ENCODE peak calls at places on chromosomes 13 and 19, in ten cellular contexts. One of them, this sample, is unnamed.

GRCh38 chr13:40334616-40335015 is 331.8 kb downstream of the FOXO1 start:
- DNase-seq in adrenal gland: no peak
- DNase-seq in body of pancreas: no peak
- DNase-seq in upper lobe of left lung: no peak
- DNase-seq in ovary: no peak
- DNase-seq in sigmoid colon: no peak
- DNase-seq in Peyer's patch: no peak
- DNase-seq in NB4: no peak
- DNase-seq in H54: no peak
- DNase-seq in uterus: no peak
- DNase-seq in this sample: no peak

GRCh38 chr13:23673354-23673753 is 103.1 kb downstream of the TNFRSF19 start:
- DNase-seq in adrenal gland: no peak
- DNase-seq in upper lobe of left lung: no peak
- DNase-seq in Peyer's patch: no peak
- DNase-seq in ovary: no peak
- DNase-seq in H54: no peak
- DNase-seq in sigmoid colon: no peak
- DNase-seq in body of pancreas: no peak
- DNase-seq in NB4: no peak
- DNase-seq in uterus: peak
- DNase-seq in this sample: no peak

GRCh38 chr19:38547446-38547845 is 70.3 kb downstream of the MAP4K1 start:
- DNase-seq in sigmoid colon: no peak
- DNase-seq in Peyer's patch: no peak
- DNase-seq in H54: no peak
- DNase-seq in ovary: no peak
- DNase-seq in body of pancreas: no peak
- DNase-seq in adrenal gland: no peak
- DNase-seq in NB4: no peak
- DNase-seq in upper lobe of left lung: no peak
- DNase-seq in uterus: no peak
- DNase-seq in this sample: no peak

GRCh38 chr13:32136061-32136460 is 104.5 kb downstream of the FRY start:
- DNase-seq in adrenal gland: no peak
- DNase-seq in NB4: no peak
- DNase-seq in sigmoid colon: no peak
- DNase-seq in uterus: no peak
- DNase-seq in ovary: no peak
- DNase-seq in body of pancreas: no peak
- DNase-seq in upper lobe of left lung: no peak
- DNase-seq in H54: no peak
- DNase-seq in Peyer's patch: no peak
- DNase-seq in this sample: no peak

GRCh38 chr19:11465605-11466004 is 15.2 kb downstream of the ELAVL3 start:
- DNase-seq in upper lobe of left lung: no peak
- DNase-seq in Peyer's patch: no peak
- DNase-seq in adrenal gland: no peak
- DNase-seq in body of pancreas: no peak
- DNase-seq in H54: no peak
- DNase-seq in sigmoid colon: no peak
- DNase-seq in ovary: no peak
- DNase-seq in uterus: no peak
- DNase-seq in NB4: no peak
- DNase-seq in this sample: no peak

GRCh38 chr13:44078806-44079378 is 199.2 kb downstream of the LACC1 start:
- DNase-seq in H54: no peak
- DNase-seq in sigmoid colon: no peak
- DNase-seq in ovary: no peak
- DNase-seq in body of pancreas: no peak
- DNase-seq in NB4: no peak
- DNase-seq in Peyer's patch: no peak
- DNase-seq in adrenal gland: no peak
- DNase-seq in upper lobe of left lung: no peak
- DNase-seq in uterus: no peak
- DNase-seq in this sample: no peak

GRCh38 chr13:67204731-67205130 is 25.4 kb downstream of the PCDH9 start:
- DNase-seq in NB4: no peak
- DNase-seq in adrenal gland: no peak
- DNase-seq in Peyer's patch: no peak
- DNase-seq in sigmoid colon: no peak
- DNase-seq in uterus: no peak
- DNase-seq in upper lobe of left lung: no peak
- DNase-seq in H54: no peak
- DNase-seq in body of pancreas: no peak
- DNase-seq in ovary: no peak
- DNase-seq in this sample: no peak

GRCh38 chr13:36029171-36029570 is 102.0 kb downstream of the DCLK1 start:
- DNase-seq in NB4: no peak
- DNase-seq in sigmoid colon: no peak
- DNase-seq in adrenal gland: no peak
- DNase-seq in Peyer's patch: no peak
- DNase-seq in uterus: no peak
- DNase-seq in H54: no peak
- DNase-seq in ovary: no peak
- DNase-seq in body of pancreas: no peak
- DNase-seq in upper lobe of left lung: no peak
- DNase-seq in this sample: no peak

GRCh38 chr13:31790992-31791391 is 51.7 kb downstream of the RXFP2 start:
- DNase-seq in Peyer's patch: no peak
- DNase-seq in upper lobe of left lung: no peak
- DNase-seq in H54: no peak
- DNase-seq in body of pancreas: no peak
- DNase-seq in uterus: no peak
- DNase-seq in NB4: no peak
- DNase-seq in sigmoid colon: no peak
- DNase-seq in adrenal gland: no peak
- DNase-seq in ovary: no peak
- DNase-seq in this sample: no peak

GRCh38 chr13:41019578-41020347 is 647 bp upstream of the ELF1 start:
- DNase-seq in H54: no peak
- DNase-seq in adrenal gland: no peak
- DNase-seq in uterus: no peak
- DNase-seq in upper lobe of left lung: no peak
- DNase-seq in ovary: no peak
- DNase-seq in body of pancreas: peak
- DNase-seq in Peyer's patch: no peak
- DNase-seq in NB4: no peak
- DNase-seq in sigmoid colon: no peak
- DNase-seq in this sample: peak

GRCh38 chr13:31110617-31111016 is 51.1 kb downstream of the HSPH1 start:
- DNase-seq in H54: no peak
- DNase-seq in ovary: no peak
- DNase-seq in upper lobe of left lung: no peak
- DNase-seq in uterus: no peak
- DNase-seq in adrenal gland: no peak
- DNase-seq in Peyer's patch: no peak
- DNase-seq in NB4: peak
- DNase-seq in sigmoid colon: no peak
- DNase-seq in body of pancreas: no peak
- DNase-seq in this sample: no peak

GRCh38 chr19:45499196-45500180 is 1.2 kb downstream of the PPM1N start:
- DNase-seq in upper lobe of left lung: no peak
- DNase-seq in H54: no peak
- DNase-seq in sigmoid colon: no peak
- DNase-seq in adrenal gland: peak
- DNase-seq in ovary: peak
- DNase-seq in Peyer's patch: peak
- DNase-seq in NB4: peak
- DNase-seq in body of pancreas: peak
- DNase-seq in uterus: no peak
- DNase-seq in this sample: peak

DNA sequence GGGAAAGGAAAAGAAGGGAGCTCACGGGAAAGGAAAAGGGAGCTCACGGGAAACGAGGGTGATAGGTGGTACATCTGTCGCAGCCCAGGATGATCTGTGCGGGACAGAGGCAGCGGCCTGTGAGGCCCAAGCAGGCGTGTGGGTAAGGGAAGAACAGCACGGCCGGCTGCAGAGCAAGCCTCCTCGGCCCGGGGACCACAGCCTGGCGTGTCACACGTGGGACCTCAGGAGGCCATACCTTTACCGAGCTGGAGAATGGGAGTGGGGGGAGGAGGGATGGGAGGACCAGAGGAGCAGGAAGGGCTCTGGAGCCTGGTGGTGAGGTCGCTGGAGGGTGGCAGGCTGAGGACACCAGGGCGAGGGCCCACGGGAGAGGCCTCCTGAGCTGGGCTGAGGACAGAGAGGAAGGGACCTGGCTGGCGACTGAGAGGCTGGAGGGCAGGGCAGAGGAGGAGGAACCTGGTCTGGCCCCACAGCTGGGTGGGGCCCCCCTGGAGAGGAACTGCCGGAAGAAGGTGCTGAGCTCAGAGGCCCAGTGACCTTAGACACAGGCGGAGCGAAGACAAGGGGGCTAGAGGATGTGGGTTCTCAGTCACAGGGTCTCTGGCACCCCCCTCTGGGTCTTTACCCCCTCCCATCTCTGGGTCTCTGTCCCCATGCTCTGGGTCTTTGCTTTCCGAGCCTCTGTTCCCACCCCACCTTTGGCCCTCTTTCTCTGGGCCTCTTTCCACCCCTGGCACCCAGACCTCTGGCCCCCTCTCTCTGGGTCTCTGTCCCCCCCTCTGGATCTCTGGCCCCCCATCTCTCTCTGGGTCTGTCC is 2.9 kb upstream of the FTL start:
- DNase-seq in sigmoid colon: peak
- DNase-seq in H54: peak
- DNase-seq in Peyer's patch: peak
- DNase-seq in adrenal gland: peak
- DNase-seq in body of pancreas: peak
- DNase-seq in upper lobe of left lung: peak
- DNase-seq in ovary: no peak
- DNase-seq in NB4: peak
- DNase-seq in uterus: no peak
- DNase-seq in this sample: peak
- TF ChIP-seq POLR2A in sigmoid colon: peak
- TF ChIP-seq POLR2A in H54: no peak
- TF ChIP-seq POLR2A in Peyer's patch: peak
- TF ChIP-seq POLR2A in adrenal gland: no peak
- TF ChIP-seq POLR2A in body of pancreas: no peak
- TF ChIP-seq POLR2A in upper lobe of left lung: peak
- TF ChIP-seq POLR2A in ovary: no peak
- TF ChIP-seq POLR2A in NB4: peak
- TF ChIP-seq POLR2A in uterus: no peak
- TF ChIP-seq POLR2A in this sample: peak

GRCh38 chr19:48965806-48966540 is 864 bp downstream of the FTL start:
- DNase-seq in sigmoid colon: peak
- DNase-seq in adrenal gland: peak
- DNase-seq in body of pancreas: peak
- DNase-seq in NB4: peak
- DNase-seq in Peyer's patch: peak
- DNase-seq in uterus: peak
- DNase-seq in ovary: peak
- DNase-seq in H54: no peak
- DNase-seq in upper lobe of left lung: peak
- DNase-seq in this sample: peak
- TF ChIP-seq POLR2A in sigmoid colon: no peak
- TF ChIP-seq POLR2A in adrenal gland: no peak
- TF ChIP-seq POLR2A in body of pancreas: no peak
- TF ChIP-seq POLR2A in NB4: no peak
- TF ChIP-seq POLR2A in Peyer's patch: no peak
- TF ChIP-seq POLR2A in uterus: no peak
- TF ChIP-seq POLR2A in ovary: no peak
- TF ChIP-seq POLR2A in H54: no peak
- TF ChIP-seq POLR2A in upper lobe of left lung: no peak
- TF ChIP-seq POLR2A in this sample: no peak

GRCh38 chr19:49148784-49149651 is 6.2 kb downstream of the HRC start:
- DNase-seq in adrenal gland: peak
- DNase-seq in uterus: peak
- DNase-seq in H54: peak
- DNase-seq in body of pancreas: peak
- DNase-seq in upper lobe of left lung: peak
- DNase-seq in NB4: peak
- DNase-seq in Peyer's patch: peak
- DNase-seq in ovary: peak
- DNase-seq in sigmoid colon: peak
- DNase-seq in this sample: peak
- TF ChIP-seq POLR2A in adrenal gland: peak
- TF ChIP-seq POLR2A in uterus: peak
- TF ChIP-seq POLR2A in H54: peak
- TF ChIP-seq POLR2A in body of pancreas: peak
- TF ChIP-seq POLR2A in upper lobe of left lung: peak
- TF ChIP-seq POLR2A in NB4: no peak
- TF ChIP-seq POLR2A in Peyer's patch: peak
- TF ChIP-seq POLR2A in ovary: no peak
- TF ChIP-seq POLR2A in sigmoid colon: peak
- TF ChIP-seq POLR2A in this sample: no peak

GRCh38 chr13:33508060-33508459 is 222.5 kb upstream of the STARD13 start:
- DNase-seq in sigmoid colon: no peak
- DNase-seq in upper lobe of left lung: no peak
- DNase-seq in ovary: no peak
- DNase-seq in H54: no peak
- DNase-seq in Peyer's patch: no peak
- DNase-seq in uterus: no peak
- DNase-seq in body of pancreas: no peak
- DNase-seq in NB4: no peak
- DNase-seq in adrenal gland: no peak
- DNase-seq in this sample: no peak

GRCh38 chr13:33512880-33513554 is 227.5 kb upstream of the STARD13 start:
- DNase-seq in H54: no peak
- DNase-seq in Peyer's patch: no peak
- DNase-seq in ovary: no peak
- DNase-seq in body of pancreas: no peak
- DNase-seq in upper lobe of left lung: no peak
- DNase-seq in NB4: no peak
- DNase-seq in uterus: no peak
- DNase-seq in adrenal gland: no peak
- DNase-seq in sigmoid colon: no peak
- DNase-seq in this sample: no peak

GRCh38 chr13:33510350-33510749 is 224.8 kb upstream of the STARD13 start:
- DNase-seq in ovary: no peak
- DNase-seq in sigmoid colon: no peak
- DNase-seq in adrenal gland: no peak
- DNase-seq in Peyer's patch: no peak
- DNase-seq in uterus: no peak
- DNase-seq in body of pancreas: no peak
- DNase-seq in H54: no peak
- DNase-seq in upper lobe of left lung: no peak
- DNase-seq in NB4: no peak
- DNase-seq in this sample: no peak

GRCh38 chr13:33514362-33514761 is 228.8 kb upstream of the STARD13 start:
- DNase-seq in uterus: no peak
- DNase-seq in Peyer's patch: no peak
- DNase-seq in upper lobe of left lung: no peak
- DNase-seq in H54: no peak
- DNase-seq in adrenal gland: no peak
- DNase-seq in ovary: no peak
- DNase-seq in sigmoid colon: no peak
- DNase-seq in NB4: no peak
- DNase-seq in body of pancreas: no peak
- DNase-seq in this sample: no peak

DNA sequence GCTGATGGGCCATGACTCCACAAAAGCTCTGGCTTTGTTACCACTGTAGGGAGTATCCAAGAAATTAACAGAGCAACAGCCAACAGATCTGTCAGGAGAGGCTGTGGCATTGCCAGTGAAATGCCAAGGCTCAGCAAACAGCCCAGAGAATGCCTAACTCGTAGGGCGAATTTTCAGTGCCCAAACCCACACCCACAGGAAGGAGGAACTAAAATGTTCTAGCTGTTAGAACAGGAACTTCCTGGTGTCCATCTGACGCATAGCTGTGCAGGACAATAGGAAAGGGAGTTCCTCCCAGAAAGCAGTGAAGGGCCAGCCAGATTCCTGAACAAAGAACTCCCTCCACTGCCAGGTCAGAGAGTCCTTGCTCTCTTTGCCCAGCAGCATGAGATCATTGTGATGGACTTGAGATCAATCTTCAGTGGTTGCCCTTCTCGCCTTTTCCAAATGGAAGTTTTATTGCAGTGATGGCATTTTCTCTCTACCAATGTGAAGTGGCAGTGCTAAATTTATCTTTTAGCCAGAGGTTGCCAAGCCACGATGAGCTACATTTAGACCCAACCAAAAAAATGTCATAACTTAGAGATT is 224.2 kb upstream of the STARD13 start:
- DNase-seq in ovary: no peak
- DNase-seq in adrenal gland: peak
- DNase-seq in uterus: peak
- DNase-seq in sigmoid colon: peak
- DNase-seq in body of pancreas: peak
- DNase-seq in NB4: no peak
- DNase-seq in Peyer's patch: no peak
- DNase-seq in H54: no peak
- DNase-seq in upper lobe of left lung: peak
- DNase-seq in this sample: no peak
- TF ChIP-seq POLR2A in ovary: no peak
- TF ChIP-seq POLR2A in adrenal gland: no peak
- TF ChIP-seq POLR2A in uterus: no peak
- TF ChIP-seq POLR2A in sigmoid colon: no peak
- TF ChIP-seq POLR2A in body of pancreas: no peak
- TF ChIP-seq POLR2A in NB4: no peak
- TF ChIP-seq POLR2A in Peyer's patch: no peak
- TF ChIP-seq POLR2A in H54: no peak
- TF ChIP-seq POLR2A in upper lobe of left lung: no peak
- TF ChIP-seq POLR2A in this sample: no peak

This sample was measured in erythroblast.